ENCODE peak calls at places on chromosomes 6 and 20, in seven cellular contexts. One of them, this sample, is unnamed.

GRCh38 chr6:6661684-6662083 is 73.2 kb downstream of the LY86 start:
- DNase-seq in mammary epithelial cell: peak
- DNase-seq in fibroblast of lung: peak
- DNase-seq in suprapubic skin: no peak
- DNase-seq in HCT116: no peak
- DNase-seq in CD8-positive, alpha-beta T cell: no peak
- DNase-seq in IMR-90: peak
- DNase-seq in this sample: no peak

GRCh38 chr20:43458422-43458924 is 777 bp downstream of the SRSF6 start:
- DNase-seq in mammary epithelial cell: peak
- DNase-seq in fibroblast of lung: no peak
- DNase-seq in suprapubic skin: peak
- DNase-seq in HCT116: no peak
- DNase-seq in CD8-positive, alpha-beta T cell: no peak
- DNase-seq in IMR-90: peak
- DNase-seq in this sample: no peak

GRCh38 chr6:137734005-137734874 is 132.8 kb upstream of the TNFAIP3 start:
- DNase-seq in mammary epithelial cell: no peak
- DNase-seq in fibroblast of lung: no peak
- DNase-seq in suprapubic skin: no peak
- DNase-seq in HCT116: no peak
- DNase-seq in CD8-positive, alpha-beta T cell: no peak
- DNase-seq in IMR-90: no peak
- DNase-seq in this sample: no peak

GRCh38 chr6:47151232-47151898 is 109.2 kb upstream of the ADGRF1 start:
- DNase-seq in mammary epithelial cell: no peak
- DNase-seq in fibroblast of lung: no peak
- DNase-seq in suprapubic skin: no peak
- DNase-seq in HCT116: no peak
- DNase-seq in CD8-positive, alpha-beta T cell: no peak
- DNase-seq in IMR-90: no peak
- DNase-seq in this sample: no peak

GRCh38 chr6:108876929-108877775 is 28.9 kb downstream of the ARMC2 start:
- DNase-seq in mammary epithelial cell: no peak
- DNase-seq in fibroblast of lung: peak
- DNase-seq in suprapubic skin: peak
- DNase-seq in HCT116: no peak
- DNase-seq in CD8-positive, alpha-beta T cell: no peak
- DNase-seq in IMR-90: peak
- DNase-seq in this sample: no peak

GRCh38 chr20:39133205-39133604 is 171.1 kb downstream of the DHX35 start:
- DNase-seq in mammary epithelial cell: no peak
- DNase-seq in fibroblast of lung: no peak
- DNase-seq in suprapubic skin: no peak
- DNase-seq in HCT116: no peak
- DNase-seq in CD8-positive, alpha-beta T cell: no peak
- DNase-seq in IMR-90: no peak
- DNase-seq in this sample: no peak

GRCh38 chr20:43560974-43561373 is 2.1 kb downstream of the SGK2 start:
- DNase-seq in mammary epithelial cell: no peak
- DNase-seq in fibroblast of lung: no peak
- DNase-seq in suprapubic skin: no peak
- DNase-seq in HCT116: no peak
- DNase-seq in CD8-positive, alpha-beta T cell: no peak
- DNase-seq in IMR-90: no peak
- DNase-seq in this sample: no peak

GRCh38 chr6:33604941-33605854 is 15.9 kb upstream of the ITPR3 start:
- DNase-seq in mammary epithelial cell: no peak
- DNase-seq in fibroblast of lung: no peak
- DNase-seq in suprapubic skin: no peak
- DNase-seq in HCT116: no peak
- DNase-seq in CD8-positive, alpha-beta T cell: no peak
- DNase-seq in IMR-90: no peak
- DNase-seq in this sample: no peak

GRCh38 chr6:166624275-166624674 is 2.8 kb downstream of the RPS6KA2 start:
- DNase-seq in mammary epithelial cell: peak
- DNase-seq in fibroblast of lung: peak
- DNase-seq in suprapubic skin: no peak
- DNase-seq in HCT116: no peak
- DNase-seq in CD8-positive, alpha-beta T cell: no peak
- DNase-seq in IMR-90: peak
- DNase-seq in this sample: no peak

GRCh38 chr6:21115111-21115510 is 478.4 kb upstream of the SOX4 start:
- DNase-seq in mammary epithelial cell: no peak
- DNase-seq in fibroblast of lung: peak
- DNase-seq in suprapubic skin: no peak
- DNase-seq in HCT116: no peak
- DNase-seq in CD8-positive, alpha-beta T cell: no peak
- DNase-seq in IMR-90: peak
- DNase-seq in this sample: no peak

GRCh38 chr6:162856885-162857284 is 129.1 kb downstream of the PACRG start:
- DNase-seq in mammary epithelial cell: peak
- DNase-seq in fibroblast of lung: peak
- DNase-seq in suprapubic skin: no peak
- DNase-seq in HCT116: peak
- DNase-seq in CD8-positive, alpha-beta T cell: no peak
- DNase-seq in IMR-90: peak
- DNase-seq in this sample: no peak

GRCh38 chr6:40956871-40957270 is 82.2 kb downstream of the UNC5CL start:
- DNase-seq in mammary epithelial cell: no peak
- DNase-seq in fibroblast of lung: no peak
- DNase-seq in suprapubic skin: no peak
- DNase-seq in HCT116: no peak
- DNase-seq in CD8-positive, alpha-beta T cell: no peak
- DNase-seq in IMR-90: peak
- DNase-seq in this sample: no peak

GRCh38 chr6:31402324-31403282 is 792 bp upstream of the MICA start:
- DNase-seq in mammary epithelial cell: no peak
- DNase-seq in fibroblast of lung: peak
- DNase-seq in suprapubic skin: peak
- DNase-seq in HCT116: no peak
- DNase-seq in CD8-positive, alpha-beta T cell: no peak
- DNase-seq in IMR-90: no peak
- DNase-seq in this sample: no peak

GRCh38 chr6:68559052-68559451 is 76.0 kb upstream of the ADGRB3 start:
- DNase-seq in mammary epithelial cell: no peak
- DNase-seq in fibroblast of lung: peak
- DNase-seq in suprapubic skin: no peak
- DNase-seq in HCT116: no peak
- DNase-seq in CD8-positive, alpha-beta T cell: no peak
- DNase-seq in IMR-90: no peak
- DNase-seq in this sample: no peak

GRCh38 chr6:37083243-37084138 is 78.0 kb downstream of the FGD2 start:
- DNase-seq in mammary epithelial cell: peak
- DNase-seq in fibroblast of lung: peak
- DNase-seq in suprapubic skin: peak
- DNase-seq in HCT116: no peak
- DNase-seq in CD8-positive, alpha-beta T cell: no peak
- DNase-seq in IMR-90: peak
- DNase-seq in this sample: no peak

GRCh38 chr20:25280051-25280573 is 32.2 kb downstream of the PYGB start:
- DNase-seq in mammary epithelial cell: no peak
- DNase-seq in fibroblast of lung: no peak
- DNase-seq in suprapubic skin: peak
- DNase-seq in HCT116: no peak
- DNase-seq in CD8-positive, alpha-beta T cell: no peak
- DNase-seq in IMR-90: no peak
- DNase-seq in this sample: peak

GRCh38 chr6:1346556-1347186 is 34.8 kb downstream of the FOXQ1 start:
- DNase-seq in mammary epithelial cell: no peak
- DNase-seq in fibroblast of lung: peak
- DNase-seq in suprapubic skin: no peak
- DNase-seq in HCT116: no peak
- DNase-seq in CD8-positive, alpha-beta T cell: no peak
- DNase-seq in IMR-90: no peak
- DNase-seq in this sample: no peak

GRCh38 chr20:23086931-23087411 is 847 bp upstream of the CD93 start:
- DNase-seq in mammary epithelial cell: no peak
- DNase-seq in fibroblast of lung: no peak
- DNase-seq in suprapubic skin: no peak
- DNase-seq in HCT116: no peak
- DNase-seq in CD8-positive, alpha-beta T cell: no peak
- DNase-seq in IMR-90: no peak
- DNase-seq in this sample: no peak

GRCh38 chr20:63129991-63130653 is 85.8 kb downstream of the YTHDF1 start:
- DNase-seq in mammary epithelial cell: no peak
- DNase-seq in fibroblast of lung: no peak
- DNase-seq in suprapubic skin: peak
- DNase-seq in HCT116: no peak
- DNase-seq in CD8-positive, alpha-beta T cell: no peak
- DNase-seq in IMR-90: no peak
- DNase-seq in this sample: peak

GRCh38 chr6:111573892-111574800 is 31.5 kb downstream of the TRAF3IP2 start:
- DNase-seq in mammary epithelial cell: peak
- DNase-seq in fibroblast of lung: peak
- DNase-seq in suprapubic skin: no peak
- DNase-seq in HCT116: no peak
- DNase-seq in CD8-positive, alpha-beta T cell: no peak
- DNase-seq in IMR-90: peak
- DNase-seq in this sample: no peak

GRCh38 chr6:34027445-34027936 is 118.4 kb downstream of the GRM4 start:
- DNase-seq in mammary epithelial cell: peak
- DNase-seq in fibroblast of lung: peak
- DNase-seq in suprapubic skin: no peak
- DNase-seq in HCT116: peak
- DNase-seq in CD8-positive, alpha-beta T cell: peak
- DNase-seq in IMR-90: peak
- DNase-seq in this sample: no peak

GRCh38 chr6:168232989-168233874 is 86.3 kb downstream of the DACT2 start:
- DNase-seq in mammary epithelial cell: no peak
- DNase-seq in fibroblast of lung: no peak
- DNase-seq in suprapubic skin: no peak
- DNase-seq in HCT116: no peak
- DNase-seq in CD8-positive, alpha-beta T cell: no peak
- DNase-seq in IMR-90: no peak
- DNase-seq in this sample: no peak

GRCh38 chr20:45340951-45341350 is 7.3 kb downstream of the SDC4 start:
- DNase-seq in mammary epithelial cell: no peak
- DNase-seq in fibroblast of lung: no peak
- DNase-seq in suprapubic skin: no peak
- DNase-seq in HCT116: no peak
- DNase-seq in CD8-positive, alpha-beta T cell: no peak
- DNase-seq in IMR-90: no peak
- DNase-seq in this sample: no peak

GRCh38 chr6:148518371-148519156 is 175.9 kb downstream of the SASH1 start:
- DNase-seq in mammary epithelial cell: no peak
- DNase-seq in fibroblast of lung: no peak
- DNase-seq in suprapubic skin: no peak
- DNase-seq in HCT116: no peak
- DNase-seq in CD8-positive, alpha-beta T cell: no peak
- DNase-seq in IMR-90: no peak
- DNase-seq in this sample: no peak

GRCh38 chr6:161254126-161254753 is 19.6 kb downstream of the AGPAT4 start:
- DNase-seq in mammary epithelial cell: no peak
- DNase-seq in fibroblast of lung: peak
- DNase-seq in suprapubic skin: no peak
- DNase-seq in HCT116: no peak
- DNase-seq in CD8-positive, alpha-beta T cell: no peak
- DNase-seq in IMR-90: peak
- DNase-seq in this sample: no peak

DNA sequence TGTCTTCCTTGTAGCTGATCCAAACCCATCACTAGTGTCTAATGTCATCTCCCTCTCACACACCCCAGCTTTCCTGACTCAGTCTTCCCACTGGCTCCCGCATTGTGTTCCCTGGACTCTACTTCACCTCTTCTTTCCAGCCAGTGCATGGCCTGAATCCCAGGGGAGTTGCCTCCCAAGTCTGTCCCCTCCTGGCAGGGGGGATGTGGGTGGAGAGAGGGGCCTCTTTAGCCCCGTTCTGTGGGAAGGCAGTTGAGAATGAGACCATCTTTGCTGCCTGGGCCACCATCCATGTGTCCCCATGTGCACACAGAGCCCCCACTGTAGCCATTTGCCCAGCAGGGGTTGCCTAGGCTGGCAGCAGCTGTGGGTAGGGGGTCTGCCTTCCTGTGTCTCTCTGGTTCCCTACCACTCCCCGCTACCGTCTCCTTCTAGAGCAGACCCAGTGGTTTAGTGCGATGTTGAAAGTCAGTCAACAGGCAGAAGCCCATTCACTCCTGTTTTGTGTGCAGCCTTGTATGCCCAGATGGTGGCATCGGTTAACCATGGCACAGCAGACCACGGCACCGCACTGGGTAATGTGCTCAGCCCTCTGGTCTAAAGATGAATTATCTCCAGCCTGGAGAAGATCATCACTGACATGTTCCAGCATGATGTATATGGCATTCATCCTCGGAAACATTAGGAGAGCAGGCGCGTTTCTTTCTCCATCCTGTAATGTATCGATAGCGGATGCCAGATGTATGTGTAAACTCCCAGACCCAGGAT is 178.8 kb upstream of the SNX9 start:
- DNase-seq in mammary epithelial cell: peak
- DNase-seq in fibroblast of lung: peak
- DNase-seq in suprapubic skin: no peak
- DNase-seq in HCT116: no peak
- DNase-seq in CD8-positive, alpha-beta T cell: no peak
- DNase-seq in IMR-90: no peak
- DNase-seq in this sample: no peak
- TF ChIP-seq CTCF in mammary epithelial cell: peak
- TF ChIP-seq CTCF in fibroblast of lung: peak
- TF ChIP-seq CTCF in suprapubic skin: peak
- TF ChIP-seq CTCF in HCT116: peak
- TF ChIP-seq CTCF in CD8-positive, alpha-beta T cell: no peak
- TF ChIP-seq CTCF in IMR-90: no peak
- TF ChIP-seq CTCF in this sample: peak

GRCh38 chr6:113763883-113764282 is 93.3 kb upstream of the MARCKS start:
- DNase-seq in mammary epithelial cell: peak
- DNase-seq in fibroblast of lung: peak
- DNase-seq in suprapubic skin: no peak
- DNase-seq in HCT116: peak
- DNase-seq in CD8-positive, alpha-beta T cell: no peak
- DNase-seq in IMR-90: peak
- DNase-seq in this sample: peak
- H3K27ac ChIP-seq in mammary epithelial cell: peak
- H3K27ac ChIP-seq in fibroblast of lung: no peak
- H3K27ac ChIP-seq in suprapubic skin: no peak
- H3K27ac ChIP-seq in HCT116: no peak
- H3K27ac ChIP-seq in CD8-positive, alpha-beta T cell: no peak
- H3K27ac ChIP-seq in IMR-90: no peak
- H3K27ac ChIP-seq in this sample: peak

GRCh38 chr6:63353282-63353630 is 33.5 kb upstream of the LGSN start:
- DNase-seq in mammary epithelial cell: no peak
- DNase-seq in fibroblast of lung: no peak
- DNase-seq in suprapubic skin: no peak
- DNase-seq in HCT116: no peak
- DNase-seq in CD8-positive, alpha-beta T cell: no peak
- DNase-seq in IMR-90: no peak
- DNase-seq in this sample: no peak
- TF ChIP-seq CTCF in mammary epithelial cell: no peak
- TF ChIP-seq CTCF in fibroblast of lung: no peak
- TF ChIP-seq CTCF in suprapubic skin: no peak
- TF ChIP-seq CTCF in HCT116: no peak
- TF ChIP-seq CTCF in CD8-positive, alpha-beta T cell: no peak
- TF ChIP-seq CTCF in IMR-90: no peak
- TF ChIP-seq CTCF in this sample: peak

GRCh38 chr20:21125072-21125848 is 622 bp upstream of the KIZ start:
- DNase-seq in mammary epithelial cell: peak
- DNase-seq in fibroblast of lung: peak
- DNase-seq in suprapubic skin: peak
- DNase-seq in HCT116: peak
- DNase-seq in CD8-positive, alpha-beta T cell: no peak
- DNase-seq in IMR-90: peak
- DNase-seq in this sample: no peak
- H3K27ac ChIP-seq in mammary epithelial cell: peak
- H3K27ac ChIP-seq in fibroblast of lung: no peak
- H3K27ac ChIP-seq in suprapubic skin: peak
- H3K27ac ChIP-seq in HCT116: peak
- H3K27ac ChIP-seq in CD8-positive, alpha-beta T cell: peak
- H3K27ac ChIP-seq in IMR-90: no peak
- H3K27ac ChIP-seq in this sample: no peak

This sample was measured in RWPE2.